ENCODE peak calls at places on chromosomes 4 and X, in six cellular contexts. O, Z, P, I, M and F are unnamed samples.

GRCh38 chrX:135981662-135982061 is 3.6 kb upstream of the SLC9A6 start:
- DNase-seq in O (no peak), Z (no peak), P (no peak), I (no peak), M (no peak), F (no peak)

GRCh38 chrX:42804524-42804923 is 26.6 kb upstream of the PPP1R2C start:
- DNase-seq in O (no peak), Z (no peak), P (no peak), I (no peak), M (no peak), F (no peak)

GRCh38 chr4:27791640-27792039 is 931.0 kb downstream of the STIM2 start:
- DNase-seq in O (no peak), Z (no peak), P (no peak), I (no peak), M (no peak), F (peak)

GRCh38 chr4:98996056-98996941 is 778 bp downstream of the METAP1 start:
- DNase-seq in O (no peak), Z (peak), P (peak), I (peak), M (peak), F (peak)

GRCh38 chrX:84168574-84168973 is 19.4 kb downstream of the RPS6KA6 start:
- DNase-seq in O (no peak), Z (no peak), P (no peak), I (no peak), M (no peak), F (peak)

GRCh38 chrX:1466971-1467561 is 14.4 kb upstream of the ASMTL start:
- DNase-seq in O (peak), Z (no peak), P (peak), I (no peak), M (no peak), F (no peak)

GRCh38 chr4:41887821-41888699 is 47.2 kb upstream of the TMEM33 start:
- DNase-seq in O (no peak), Z (peak), P (peak), I (peak), M (no peak), F (peak)

GRCh38 chrX:154408659-154409221 is 314 bp downstream of the DNASE1L1 start:
- DNase-seq in O (no peak), Z (no peak), P (no peak), I (no peak), M (no peak), F (no peak)

GRCh38 chrX:13064599-13065143 is 20.3 kb upstream of the FAM9C start:
- DNase-seq in O (no peak), Z (no peak), P (no peak), I (peak), M (no peak), F (peak)